ENCODE peak calls at places on chromosomes 7 and 10, in six cellular contexts. H is PC-9, K is PC-3, W is hepatocyte, F is MM.1S, M is GM23248. T is an unnamed sample.

GRCh38 chr7:157789094-157789493 is 452.3 kb downstream of the DNAJB6 start:
- DNase-seq in H (no peak), K (no peak), W (no peak), F (no peak), M (no peak), T (no peak)

GRCh38 chr7:38673795-38674194 is 42.6 kb upstream of the AMPH start:
- DNase-seq in H (peak; percentile 54), K (peak; percentile 60), W (no peak), F (no peak), M (peak; percentile 93), T (no peak)

GRCh38 chr7:142039231-142039630 is 43.6 kb downstream of the MGAM start:
- DNase-seq in H (no peak), K (no peak), W (no peak), F (no peak), M (no peak), T (no peak)

GRCh38 chr7:23074443-23075244 is 30.9 kb upstream of the KLHL7 start:
- DNase-seq in H (peak; percentile 75), K (peak; percentile 85), W (peak; percentile 24), F (no peak), M (peak; percentile 11), T (no peak)

GRCh38 chr7:6385110-6385792 is 62.5 kb downstream of the DAGLB start:
- DNase-seq in H (peak; percentile 100), K (peak; percentile 95), W (peak; percentile 80), F (no peak), M (peak; percentile 98), T (no peak)

GRCh38 chr7:30879139-30880089 is 32.2 kb upstream of the AQP1 start:
- DNase-seq in H (no peak), K (no peak), W (no peak), F (no peak), M (no peak), T (peak; percentile 69)

GRCh38 chr10:43200538-43201390 is 62.5 kb downstream of the CSGALNACT2 start:
- DNase-seq in H (no peak), K (no peak), W (no peak), F (no peak), M (no peak), T (no peak)

GRCh38 chr10:70671619-70672164 is 614 bp upstream of the ADAMTS14 start:
- DNase-seq in H (peak; percentile 33), K (no peak), W (no peak), F (no peak), M (no peak), T (no peak)

GRCh38 chr7:47345754-47346377 is 236.0 kb downstream of the TNS3 start:
- DNase-seq in H (no peak), K (no peak), W (no peak), F (no peak), M (no peak), T (no peak)

GRCh38 chr7:111676811-111677210 is 114.5 kb upstream of the IMMP2L start:
- DNase-seq in H (no peak), K (no peak), W (no peak), F (no peak), M (no peak), T (no peak)

GRCh38 chr7:105703207-105703930 is 122.1 kb upstream of the EFCAB10 start:
- DNase-seq in H (no peak), K (no peak), W (no peak), F (no peak), M (no peak), T (no peak)

GRCh38 chr10:131003455-131003854 is 308.1 kb downstream of the TCERG1L start:
- DNase-seq in H (no peak), K (no peak), W (no peak), F (no peak), M (no peak), T (no peak)

GRCh38 chr10:75350791-75351190 is 50.8 kb downstream of the ZNF503 start:
- DNase-seq in H (peak; percentile 73), K (peak; percentile 91), W (no peak), F (no peak), M (peak; percentile 57), T (no peak)

GRCh38 chr10:85621562-85621961 is 745.0 kb downstream of the GRID1 start:
- DNase-seq in H (peak; percentile 65), K (no peak), W (peak; percentile 51), F (no peak), M (no peak), T (no peak)

GRCh38 chr10:5284311-5285057 is 80.3 kb upstream of the UCN3 start:
- DNase-seq in H (peak; percentile 66), K (peak; percentile 6), W (no peak), F (peak; percentile 54), M (peak; percentile 79), T (peak; percentile 37)

GRCh38 chr7:16130127-16131110 is 290.9 kb downstream of the CRPPA start:
- DNase-seq in H (no peak), K (peak; percentile 26), W (no peak), F (no peak), M (peak; percentile 49), T (no peak)

GRCh38 chr7:106419455-106420182 is 134.8 kb upstream of the NAMPT start:
- DNase-seq in H (no peak), K (no peak), W (no peak), F (no peak), M (peak; percentile 17), T (no peak)

GRCh38 chr10:44316187-44316921 is 68.5 kb downstream of the CXCL12 start:
- DNase-seq in H (no peak), K (no peak), W (no peak), F (no peak), M (peak; percentile 23), T (peak; percentile 88)

GRCh38 chr7:139915301-139915863 is 86.3 kb downstream of the TBXAS1 start:
- DNase-seq in H (no peak), K (peak; percentile 71), W (no peak), F (no peak), M (peak; percentile 43), T (no peak)

GRCh38 chr7:134307320-134307719 is 9.4 kb downstream of the SLC35B4 start:
- DNase-seq in H (no peak), K (peak; percentile 34), W (no peak), F (no peak), M (peak; percentile 69), T (no peak)

GRCh38 chr10:24926549-24926948 is 25.9 kb downstream of the PRTFDC1 start:
- DNase-seq in H (no peak), K (no peak), W (no peak), F (no peak), M (no peak), T (no peak)
- H3K9me2 ChIP-seq in H (no peaks in the 10 kb centered on the region), K (no peaks in the 10 kb centered on the region), W (no peaks in the 10 kb centered on the region), F (no peaks in the 10 kb centered on the region), M (no peaks in the 10 kb centered on the region), T (peaks cover 3% of the 10 kb centered on the region)

GRCh38 chr7:138259675-138260074 is 183.4 kb downstream of the AKR1D1 start:
- DNase-seq in H (no peak), K (no peak), W (no peak), F (no peak), M (no peak), T (no peak)
- H2AFZ ChIP-seq in H (no peak overlapping the region), K (no peak overlapping the region), W (no peak overlapping the region), F (no peak overlapping the region), M (no peak overlapping the region), T (peak overlapping the region; percentile 60)

GRCh38 chr10:103653581-103654020 is 160.1 kb downstream of the NEURL1 start:
- DNase-seq in H (no peak), K (peak; percentile 44), W (no peak), F (no peak), M (no peak), T (no peak)

GRCh38 chr10:103654925-103655324 is 161.4 kb downstream of the NEURL1 start:
- DNase-seq in H (no peak), K (no peak), W (no peak), F (no peak), M (no peak), T (no peak)

GRCh38 chr10:103649654-103650423 is 156.3 kb downstream of the NEURL1 start:
- DNase-seq in H (no peak), K (no peak), W (no peak), F (no peak), M (no peak), T (no peak)

GRCh38 chr10:103651783-103652476 is 158.4 kb downstream of the NEURL1 start:
- DNase-seq in H (no peak), K (no peak), W (no peak), F (no peak), M (no peak), T (no peak)

DNA sequence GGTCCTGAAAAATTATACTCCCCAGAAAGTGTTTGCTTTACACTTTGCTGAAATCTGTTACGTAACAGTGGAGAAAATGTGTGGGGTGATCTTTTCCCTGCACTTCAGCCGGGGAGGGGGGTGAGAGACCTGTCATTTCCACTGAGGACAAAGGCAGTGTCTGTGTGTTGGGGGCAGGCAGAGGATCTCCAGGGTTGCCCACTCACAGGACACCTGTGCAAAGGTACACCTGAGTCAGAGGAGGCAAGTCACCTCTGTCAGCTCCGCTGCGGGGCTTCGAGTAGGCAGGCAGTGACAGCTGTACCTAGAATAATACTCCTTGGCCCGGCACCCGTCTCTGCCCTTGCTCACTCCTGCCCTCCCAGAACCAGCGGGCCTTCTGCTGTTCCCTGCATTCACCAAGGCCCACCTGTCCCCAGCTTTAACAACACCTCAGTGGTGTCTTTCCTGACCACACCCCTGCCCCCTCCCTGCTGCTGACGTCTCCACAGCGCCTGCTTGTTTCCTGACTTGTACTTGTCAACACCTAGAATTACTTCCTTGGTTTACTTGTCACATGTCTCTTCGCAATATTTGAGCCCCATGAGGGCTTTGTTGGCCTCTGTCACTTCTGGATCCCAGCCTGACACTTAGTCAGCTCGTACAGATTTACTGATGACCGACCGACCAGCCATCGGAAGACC is 159.2 kb downstream of the NEURL1 start:
- DNase-seq in H (no peak), K (no peak), W (no peak), F (no peak), M (peak; percentile 44), T (no peak)
- H3K9me2 ChIP-seq in H (no peaks in the 10 kb centered on the region), K (no peaks in the 10 kb centered on the region), W (no peaks in the 10 kb centered on the region), F (no peaks in the 10 kb centered on the region), M (no peaks in the 10 kb centered on the region), T (no peaks in the 10 kb centered on the region)

GRCh38 chr10:103800789-103801540 is 54.4 kb downstream of the SH3PXD2A start:
- DNase-seq in H (peak; percentile 60), K (peak; percentile 75), W (no peak), F (peak; percentile 87), M (peak; percentile 22), T (no peak)
- H2AFZ ChIP-seq in H (no peak overlapping the region), K (no peak overlapping the region), W (no peak overlapping the region), F (peak overlapping the region; percentile 72), M (no peak overlapping the region), T (no peak overlapping the region)

GRCh38 chr10:95606922-95607321 is 45.8 kb upstream of the SORBS1 start:
- DNase-seq in H (no peak), K (no peak), W (no peak), F (no peak), M (no peak), T (no peak)
- H3K9me2 ChIP-seq in H (no peaks in the 10 kb centered on the region), K (no peaks in the 10 kb centered on the region), W (no peaks in the 10 kb centered on the region), F (no peaks in the 10 kb centered on the region), M (no peaks in the 10 kb centered on the region), T (no peaks in the 10 kb centered on the region)

GRCh38 chr10:93290661-93291354 is 191.3 kb downstream of the MYOF start:
- DNase-seq in H (no peak), K (no peak), W (no peak), F (no peak), M (no peak), T (no peak)
- H2AFZ ChIP-seq in H (no peak overlapping the region), K (no peak overlapping the region), W (no peak overlapping the region), F (no peak overlapping the region), M (no peak overlapping the region), T (no peak overlapping the region)

T was measured in GM23338.